ENCODE peak calls at places on chromosomes 5 and 9, in five cellular contexts. R is fibroblast of lung, U is NCI-H748 treated with DMSO at 0.1 percent for 48 hours, S is psoas muscle, K is NCI-H1092 treated with DMSO at 0.1 percent for 48 hours. W is an unnamed sample.

GRCh38 chr9:98999152-98999525 is 55.4 kb downstream of the COL15A1 start:
- DNase-seq in R (no peak), U (no peak), S (no peak), K (no peak), W (no peak)

GRCh38 chr9:83106272-83106671 is 43.3 kb upstream of the RASEF start:
- DNase-seq in R (no peak), U (no peak), S (no peak), K (no peak), W (no peak)

GRCh38 chr9:131636593-131636992 is 91.3 kb downstream of the PRRT1B start:
- DNase-seq in R (no peak), U (no peak), S (no peak), K (no peak), W (no peak)

GRCh38 chr5:98498028-98498427 is 275.4 kb upstream of the RGMB start:
- DNase-seq in R (no peak), U (no peak), S (no peak), K (no peak), W (no peak)

GRCh38 chr9:93677061-93677571 is 100.7 kb downstream of the PHF2 start:
- DNase-seq in R (no peak), U (no peak), S (peak), K (no peak), W (no peak)

GRCh38 chr5:163408311-163408923 is 29.0 kb upstream of the CCNG1 start:
- DNase-seq in R (peak), U (no peak), S (peak), K (peak), W (peak)

GRCh38 chr5:44321176-44321575 is 68.0 kb downstream of the FGF10 start:
- DNase-seq in R (peak), U (no peak), S (no peak), K (no peak), W (no peak)

GRCh38 chr5:110687485-110687884 is 39.0 kb downstream of the TMEM232 start:
- DNase-seq in R (no peak), U (no peak), S (no peak), K (no peak), W (no peak)

GRCh38 chr5:98433022-98433421 is 340.4 kb upstream of the RGMB start:
- DNase-seq in R (peak), U (no peak), S (no peak), K (no peak), W (no peak)

GRCh38 chr9:115262477-115262876 is 144.5 kb upstream of the TNC start:
- DNase-seq in R (peak), U (peak), S (peak), K (peak), W (peak)

GRCh38 chr5:122997294-122997693 is 39.2 kb downstream of the PPIC start:
- DNase-seq in R (no peak), U (peak), S (no peak), K (no peak), W (no peak)

GRCh38 chr5:157744055-157745011 is 821 bp downstream of the LSM11 start:
- DNase-seq in R (no peak), U (no peak), S (peak), K (no peak), W (peak)

GRCh38 chr5:148452499-148453193 is 68.9 kb downstream of the FBXO38 start:
- DNase-seq in R (no peak), U (no peak), S (no peak), K (no peak), W (no peak)

GRCh38 chr9:4642351-4642750 is 19.7 kb upstream of the PLPP6 start:
- DNase-seq in R (no peak), U (no peak), S (peak), K (no peak), W (no peak)

GRCh38 chr5:168965638-168966037 is 335.3 kb downstream of the SLIT3 start:
- DNase-seq in R (no peak), U (no peak), S (no peak), K (no peak), W (no peak)

GRCh38 chr9:108786756-108787663 is 68.8 kb downstream of the ACTL7B start:
- DNase-seq in R (peak), U (no peak), S (no peak), K (no peak), W (no peak)